ENCODE peak calls at places on chromosomes 4 and X, in five cellular contexts. K is A549; F is activated CD4-positive, CD25-positive, alpha-beta regulatory T cell; E is stimulated activated CD4-positive, alpha-beta T cell treated with anti-CD3 and anti-CD28 coated beads, Interleukin-12 subunit alpha, Interleukin-12 subunit beta, amount 100 ng/mL, for 48 hours; R is A172. H is an unnamed sample.
A peak's percentile ranks its signal among the peaks of the same experiment; 100 is the strongest.

GRCh38 chrX:70434914-70435586 is 9.6 kb upstream of the DLG3 start:
- DNase-seq in K (no peak), F (no peak), E (no peak), R (peak; percentile 61), H (no peak)

GRCh38 chr4:79217043-79217442 is 108.8 kb downstream of the NAA11 start:
- DNase-seq in K (no peak), F (no peak), E (no peak), R (no peak), H (no peak)

GRCh38 chr4:158170691-158171455 is 2.0 kb downstream of the GASK1B start:
- DNase-seq in K (no peak), F (peak; percentile 2), E (peak; percentile 4), R (peak; percentile 83), H (no peak)

GRCh38 chr4:173088144-173088543 is 80.5 kb upstream of the GALNT7 start:
- DNase-seq in K (no peak), F (no peak), E (no peak), R (no peak), H (no peak)

GRCh38 chr4:155509619-155510018 is 132.9 kb upstream of the MAP9 start:
- DNase-seq in K (no peak), F (no peak), E (no peak), R (no peak), H (no peak)

GRCh38 chr4:64248151-64248550 is 161.1 kb downstream of the TECRL start:
- DNase-seq in K (no peak), F (no peak), E (no peak), R (no peak), H (no peak)

GRCh38 chr4:180637616-180638015 is 1605.6 kb upstream of the TENM3 start:
- DNase-seq in K (no peak), F (no peak), E (no peak), R (peak; percentile 10), H (no peak)

GRCh38 chr4:62407534-62407933 is 1207.4 kb downstream of the ADGRL3 start:
- DNase-seq in K (no peak), F (no peak), E (no peak), R (no peak), H (no peak)

GRCh38 chr4:3291411-3291968 is 1.3 kb upstream of the RGS12 start:
- DNase-seq in K (no peak), F (no peak), E (no peak), R (no peak), H (no peak)

GRCh38 chr4:108492816-108493595 is 127.4 kb upstream of the RPL34 start:
- DNase-seq in K (no peak), F (no peak), E (no peak), R (no peak), H (no peak)

GRCh38 chrX:12978205-12979010 is 3.5 kb downstream of the TMSB4X start:
- DNase-seq in K (no peak), F (peak; percentile 2), E (no peak), R (peak; percentile 75), H (peak; percentile 25)

GRCh38 chr4:22030321-22030720 is 81.7 kb upstream of the KCNIP4 start:
- DNase-seq in K (no peak), F (no peak), E (no peak), R (no peak), H (no peak)

GRCh38 chr4:7266525-7267292 is 74.4 kb downstream of the SORCS2 start:
- DNase-seq in K (peak; percentile 89), F (no peak), E (no peak), R (peak; percentile 92), H (no peak)